ENCODE peak calls at places on chromosomes 7 and 10, in seven cellular contexts. E is HCT116, J is H1, L is HepG2, F is GM12878, Y is K562, G is SK-N-SH. M is an unnamed sample.
A peak's percentile ranks its signal among the peaks of the same experiment; 100 is the strongest.

GRCh38 chr10:129888784-129889616 is 75.1 kb downstream of the EBF3 start:
- DNase-seq in E (no peak), J (peak; percentile 93), L (no peak), F (no peak), Y (peak; percentile 42), G (peak; percentile 89), M (no peak)

GRCh38 chr7:48312151-48312550 is 140.9 kb downstream of the ABCA13 start:
- DNase-seq in E (no peak), J (no peak), L (no peak), F (no peak), Y (no peak), G (no peak), M (no peak)

GRCh38 chr10:98433881-98434732 is 12.6 kb downstream of the HPS1 start:
- DNase-seq in E (no peak), J (no peak), L (no peak), F (no peak), Y (no peak), G (no peak), M (no peak)

GRCh38 chr7:11811709-11812108 is 20.3 kb downstream of the THSD7A start:
- DNase-seq in E (no peak), J (no peak), L (no peak), F (no peak), Y (no peak), G (no peak), M (no peak)

GRCh38 chr10:116122126-116122525 is 150.9 kb downstream of the GFRA1 start:
- DNase-seq in E (no peak), J (no peak), L (no peak), F (no peak), Y (no peak), G (no peak), M (no peak)

GRCh38 chr10:127649642-127650041 is 87.3 kb upstream of the FOXI2 start:
- DNase-seq in E (peak; percentile 27), J (peak; percentile 74), L (peak; percentile 14), F (no peak), Y (no peak), G (peak; percentile 1), M (no peak)

GRCh38 chr10:86970152-86970886 is 2.0 kb downstream of the ADIRF start:
- DNase-seq in E (peak; percentile 62), J (peak; percentile 70), L (no peak), F (no peak), Y (no peak), G (no peak), M (no peak)

GRCh38 chr7:116561697-116562483 is 37.1 kb downstream of the CAV1 start:
- DNase-seq in E (no peak), J (no peak), L (no peak), F (no peak), Y (no peak), G (no peak), M (no peak)

GRCh38 chr7:130421685-130422084 is 19.1 kb downstream of the CEP41 start:
- DNase-seq in E (no peak), J (no peak), L (no peak), F (no peak), Y (no peak), G (no peak), M (no peak)

GRCh38 chr7:133705596-133705995 is 421.5 kb upstream of the LRGUK start:
- DNase-seq in E (peak; percentile 74), J (no peak), L (no peak), F (no peak), Y (no peak), G (no peak), M (peak; percentile 86)

GRCh38 chr7:44114586-44115310 is 8.6 kb downstream of the POLD2 start:
- DNase-seq in E (no peak), J (no peak), L (no peak), F (no peak), Y (no peak), G (no peak), M (no peak)

GRCh38 chr7:22990588-22990949 is 23.4 kb downstream of the HYCC1 start:
- DNase-seq in E (no peak), J (no peak), L (no peak), F (no peak), Y (no peak), G (no peak), M (no peak)

GRCh38 chr7:46909601-46910051 is 672.3 kb downstream of the TNS3 start:
- DNase-seq in E (no peak), J (no peak), L (no peak), F (no peak), Y (no peak), G (no peak), M (no peak)

GRCh38 chr7:133586253-133586652 is 333.4 kb downstream of the EXOC4 start:
- DNase-seq in E (no peak), J (no peak), L (no peak), F (no peak), Y (no peak), G (no peak), M (no peak)

GRCh38 chr7:44213872-44214595 is 13.3 kb downstream of the YKT6 start:
- DNase-seq in E (peak; percentile 36), J (peak; percentile 55), L (peak; percentile 56), F (no peak), Y (peak; percentile 55), G (peak; percentile 84), M (no peak)

GRCh38 chr10:68877482-68877881 is 23.6 kb upstream of the DDX50 start:
- DNase-seq in E (no peak), J (no peak), L (no peak), F (no peak), Y (no peak), G (no peak), M (no peak)

GRCh38 chr10:69375307-69376151 is 41.2 kb downstream of the TACR2 start:
- DNase-seq in E (no peak), J (peak; percentile 77), L (no peak), F (no peak), Y (peak; percentile 64), G (no peak), M (no peak)

GRCh38 chr10:122279725-122280141 is 8.6 kb downstream of the BTBD16 start:
- DNase-seq in E (peak; percentile 70), J (peak; percentile 86), L (peak; percentile 54), F (no peak), Y (peak; percentile 38), G (peak; percentile 43), M (no peak)

GRCh38 chr10:27223964-27224363 is 16.6 kb downstream of the ACBD5 start:
- DNase-seq in E (no peak), J (no peak), L (peak; percentile 46), F (no peak), Y (peak; percentile 11), G (peak; percentile 26), M (no peak)

GRCh38 chr7:18087031-18087686 is 59.5 kb upstream of the PRPS1L1 start:
- DNase-seq in E (no peak), J (peak; percentile 70), L (no peak), F (no peak), Y (peak; percentile 7), G (no peak), M (no peak)

GRCh38 chr7:91713669-91714068 is 166.8 kb downstream of the MTERF1 start:
- DNase-seq in E (no peak), J (no peak), L (no peak), F (no peak), Y (no peak), G (no peak), M (no peak)

GRCh38 chr10:2882628-2883027 is 184.7 kb upstream of the PFKP start:
- DNase-seq in E (no peak), J (no peak), L (no peak), F (no peak), Y (no peak), G (no peak), M (no peak)
- TF ChIP-seq POLR2AphosphoS5 in E (no peak), J (no peak), L (no peak), F (no peak), Y (no peak), G (no peak), M (no peak)

GRCh38 chr7:149255174-149255573 is 6.8 kb upstream of the ZNF783 start:
- DNase-seq in E (no peak), J (no peak), L (no peak), F (no peak), Y (no peak), G (no peak), M (no peak)

GRCh38 chr7:149252378-149252777 is 9.6 kb upstream of the ZNF783 start:
- DNase-seq in E (no peak), J (no peak), L (no peak), F (no peak), Y (no peak), G (no peak), M (no peak)

GRCh38 chr7:149254181-149254858 is 7.7 kb upstream of the ZNF783 start:
- DNase-seq in E (no peak), J (no peak), L (no peak), F (no peak), Y (no peak), G (no peak), M (no peak)

GRCh38 chr7:149256568-149256967 is 5.4 kb upstream of the ZNF783 start:
- DNase-seq in E (no peak), J (no peak), L (no peak), F (no peak), Y (no peak), G (no peak), M (no peak)

DNA sequence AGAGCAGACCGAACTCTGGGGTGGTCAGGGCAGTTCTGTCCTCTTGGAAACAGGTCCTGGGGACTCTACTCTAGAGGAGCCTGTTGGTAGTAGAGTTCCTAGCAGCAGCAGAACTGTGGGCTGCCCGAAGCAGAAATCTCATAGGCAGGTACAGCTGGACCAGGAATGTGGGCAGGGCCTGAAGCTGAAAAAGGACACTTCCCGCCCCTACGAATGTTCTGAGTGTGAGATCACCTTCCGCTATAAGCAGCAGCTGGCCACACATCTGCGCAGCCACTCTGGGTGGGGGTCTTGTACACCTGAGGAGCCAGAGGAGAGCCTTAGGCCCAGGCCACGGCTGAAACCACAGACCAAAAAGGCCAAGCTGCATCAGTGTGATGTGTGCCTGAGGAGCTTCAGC is 8.3 kb upstream of the ZNF783 start:
- DNase-seq in E (no peak), J (no peak), L (no peak), F (no peak), Y (no peak), G (no peak), M (no peak)
- H3K36me3 ChIP-seq in E (peaks cover 31% of the 10 kb centered on the region), J (peaks cover 36% of the 10 kb centered on the region), L (peaks cover 41% of the 10 kb centered on the region), F (peaks cover 12% of the 10 kb centered on the region), Y (peaks cover 50% of the 10 kb centered on the region), G (peaks cover 53% of the 10 kb centered on the region), M (no peaks in the 10 kb centered on the region)

DNA sequence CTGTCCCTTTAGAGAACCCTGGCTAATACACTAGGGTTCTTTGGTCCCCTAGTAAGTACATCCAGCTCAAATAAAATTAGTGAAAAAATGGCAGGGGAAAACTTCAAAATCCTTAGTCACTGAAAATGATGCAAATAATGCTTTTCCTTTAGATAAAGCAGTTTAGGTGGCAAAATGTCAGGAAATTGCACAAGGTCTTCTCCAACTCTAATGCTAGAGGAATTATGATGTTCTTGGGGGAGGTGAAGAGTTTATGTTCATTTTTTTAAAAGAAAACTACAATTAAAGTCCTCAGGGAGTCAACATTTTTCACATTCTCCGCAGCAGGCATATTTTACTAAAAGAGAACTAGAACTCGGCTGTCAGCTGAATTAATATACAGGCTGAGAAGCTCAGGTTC is 1164.8 kb upstream of the AUTS2 start:
- DNase-seq in E (no peak), J (no peak), L (no peak), F (no peak), Y (no peak), G (no peak), M (no peak)
- TF ChIP-seq SIN3A in E (no peak), J (no peak), L (no peak), F (no peak), Y (no peak), G (no peak), M (no peak)

DNA sequence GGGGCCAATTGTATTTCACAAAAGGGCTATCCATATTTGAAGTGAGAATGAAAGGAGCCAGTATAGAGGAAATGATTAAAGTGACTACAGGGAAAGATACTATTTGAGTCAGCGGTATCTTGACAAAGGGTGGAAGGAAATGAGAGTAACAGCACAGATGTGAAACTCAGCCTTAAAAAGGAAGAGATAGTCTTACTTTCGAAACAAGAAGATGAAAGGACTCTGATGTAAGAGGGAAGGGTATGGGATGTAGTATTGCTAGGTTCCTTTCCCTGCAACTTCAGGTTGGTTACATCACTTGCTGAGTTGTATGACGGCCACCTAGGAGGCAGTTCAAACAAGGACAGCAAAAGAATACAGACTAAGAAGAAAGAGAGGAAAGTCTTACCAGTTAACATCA is 13.7 kb downstream of the CISD1 start:
- DNase-seq in E (no peak), J (no peak), L (no peak), F (peak; percentile 70), Y (no peak), G (no peak), M (no peak)
- TF ChIP-seq POLR2AphosphoS5 in E (no peak), J (no peak), L (no peak), F (no peak), Y (no peak), G (no peak), M (no peak)

M was measured in Panc1.